ENCODE peak calls at places on chromosomes 1 and 21, in eight cellular contexts. W, V, S, F, N, H, G and L are unnamed samples.

GRCh38 chr1:61524206-61524605 is 200.7 kb downstream of the TM2D1 start:
- DNase-seq in W (no peak), V (no peak), S (no peak), F (no peak), N (no peak), H (no peak), G (no peak), L (no peak)

GRCh38 chr1:158506369-158506987 is 34.5 kb downstream of the OR10R2 start:
- DNase-seq in W (peak), V (peak), S (no peak), F (peak), N (peak), H (no peak), G (peak), L (peak)

GRCh38 chr1:37606481-37607263 is 10.9 kb upstream of the GNL2 start:
- DNase-seq in W (no peak), V (no peak), S (no peak), F (no peak), N (no peak), H (no peak), G (no peak), L (no peak)

GRCh38 chr1:182029379-182030331 is 31.9 kb downstream of the ZNF648 start:
- DNase-seq in W (peak), V (peak), S (peak), F (peak), N (peak), H (peak), G (peak), L (peak)

GRCh38 chr1:57719274-57719673 is 295.4 kb upstream of the DAB1 start:
- DNase-seq in W (no peak), V (no peak), S (no peak), F (no peak), N (no peak), H (no peak), G (no peak), L (no peak)

GRCh38 chr1:30842698-30843354 is 65.7 kb downstream of the SDC3 start:
- DNase-seq in W (no peak), V (no peak), S (no peak), F (no peak), N (no peak), H (peak), G (no peak), L (no peak)

GRCh38 chr1:77308889-77309621 is 27.2 kb downstream of the AK5 start:
- DNase-seq in W (no peak), V (no peak), S (no peak), F (no peak), N (no peak), H (no peak), G (no peak), L (no peak)

GRCh38 chr1:77219166-77219887 is at the start of gene PIGK:
- DNase-seq in W (peak), V (peak), S (peak), F (peak), N (peak), H (peak), G (peak), L (peak)

GRCh38 chr21:41197582-41197981 is 29.6 kb downstream of the BACE2 start:
- DNase-seq in W (no peak), V (no peak), S (no peak), F (no peak), N (no peak), H (no peak), G (no peak), L (no peak)

GRCh38 chr1:1237874-1238701 is 6.1 kb downstream of the B3GALT6 start:
- DNase-seq in W (no peak), V (no peak), S (no peak), F (no peak), N (no peak), H (no peak), G (no peak), L (no peak)

GRCh38 chr1:18530567-18531502 is 50.1 kb downstream of the KLHDC7A start:
- DNase-seq in W (peak), V (no peak), S (no peak), F (no peak), N (no peak), H (no peak), G (no peak), L (no peak)